ENCODE peak calls at places on chromosomes 13 and 19, in five cellular contexts. U, M, O, I and J are unnamed samples.

GRCh38 chr13:113981611-113982295 is 7.9 kb upstream of the C13orf46 start:
- DNase-seq in U (no peak), M (no peak), I (peak; percentile 18), O (peak; percentile 30), J (no peak)

GRCh38 chr19:3411636-3412035 is 45.3 kb downstream of the NFIC start:
- DNase-seq in O (no peak), I (no peak), M (no peak), U (no peak), J (no peak)

GRCh38 chr19:48405850-48406249 is 12.4 kb downstream of the GRIN2D start:
- DNase-seq in M (no peak), O (no peak), I (no peak), U (no peak), J (no peak)

GRCh38 chr19:1873524-1874473 is 10.4 kb upstream of the KLF16 start:
- DNase-seq in I (no peak), O (no peak), U (no peak), M (no peak), J (no peak)

GRCh38 chr19:32287811-32288227 is 57.6 kb upstream of the ZNF507 start:
- DNase-seq in I (peak; percentile 41), U (no peak), O (no peak), M (peak; percentile 70), J (peak; percentile 40)

GRCh38 chr13:112713517-112714253 is 23.8 kb downstream of the ATP11A start:
- DNase-seq in O (no peak), U (no peak), M (no peak), I (no peak), J (no peak)

GRCh38 chr13:29140277-29140676 is 320.1 kb downstream of the MTUS2 start:
- DNase-seq in M (peak; percentile 53), U (no peak), I (no peak), O (no peak), J (no peak)

GRCh38 chr19:20422216-20422615 is 143.4 kb downstream of the ZNF737 start:
- DNase-seq in I (no peak), U (no peak), O (no peak), M (no peak), J (no peak)

GRCh38 chr19:54560881-54561385 is 12.7 kb upstream of the LILRA2 start:
- DNase-seq in O (no peak), I (no peak), U (no peak), M (no peak), J (no peak)

GRCh38 chr19:41373993-41374392 is 2.3 kb upstream of the TMEM91 start:
- DNase-seq in M (no peak), U (no peak), O (no peak), I (no peak), J (no peak)